ENCODE peak calls at places on chromosomes 11 and 22, in five cellular contexts. One of them, this sample, is unnamed.

GRCh38 chr11:56396047-56396446 is 16.4 kb upstream of the OR5AL1 start:
- DNase-seq in NCI-H1930: no peak
- DNase-seq in fibroblast of gingiva: no peak
- DNase-seq in fibroblast of lung: no peak
- DNase-seq in psoas muscle: no peak
- DNase-seq in this sample: no peak

GRCh38 chr11:75655619-75656018 is 13.2 kb downstream of the MAP6 start:
- DNase-seq in fibroblast of gingiva: no peak
- DNase-seq in psoas muscle: no peak
- DNase-seq in fibroblast of lung: no peak
- DNase-seq in NCI-H1930: no peak
- DNase-seq in this sample: no peak

GRCh38 chr22:40023226-40023925 is 28.6 kb downstream of the FAM83F start:
- DNase-seq in psoas muscle: no peak
- DNase-seq in fibroblast of gingiva: no peak
- DNase-seq in NCI-H1930: no peak
- DNase-seq in fibroblast of lung: no peak
- DNase-seq in this sample: no peak

GRCh38 chr11:76175731-76176303 is 30.5 kb downstream of the WNT11 start:
- DNase-seq in fibroblast of gingiva: no peak
- DNase-seq in fibroblast of lung: no peak
- DNase-seq in NCI-H1930: no peak
- DNase-seq in psoas muscle: no peak
- DNase-seq in this sample: no peak

GRCh38 chr11:130159139-130159538 is 443 bp upstream of the ST14 start:
- DNase-seq in NCI-H1930: no peak
- DNase-seq in fibroblast of gingiva: no peak
- DNase-seq in fibroblast of lung: no peak
- DNase-seq in psoas muscle: no peak
- DNase-seq in this sample: no peak

GRCh38 chr11:14578551-14578956 is 58.4 kb upstream of the PSMA1 start:
- DNase-seq in fibroblast of gingiva: peak; percentile 12
- DNase-seq in NCI-H1930: no peak
- DNase-seq in psoas muscle: no peak
- DNase-seq in fibroblast of lung: peak; percentile 64
- DNase-seq in this sample: no peak

GRCh38 chr22:50035131-50035881 is 22.7 kb upstream of the IL17REL start:
- DNase-seq in fibroblast of gingiva: no peak
- DNase-seq in psoas muscle: no peak
- DNase-seq in NCI-H1930: no peak
- DNase-seq in fibroblast of lung: no peak
- DNase-seq in this sample: no peak

GRCh38 chr11:133134561-133135173 is 397.6 kb downstream of the OPCML start:
- DNase-seq in NCI-H1930: peak; percentile 24
- DNase-seq in fibroblast of gingiva: no peak
- DNase-seq in psoas muscle: peak; percentile 32
- DNase-seq in fibroblast of lung: peak; percentile 12
- DNase-seq in this sample: no peak

GRCh38 chr11:116504541-116505149 is 268.1 kb downstream of the BUD13 start:
- DNase-seq in fibroblast of gingiva: no peak
- DNase-seq in psoas muscle: no peak
- DNase-seq in NCI-H1930: no peak
- DNase-seq in fibroblast of lung: no peak
- DNase-seq in this sample: no peak

GRCh38 chr11:45885274-45885920 is at the start of gene MAPK8IP1:
- DNase-seq in fibroblast of gingiva: no peak
- DNase-seq in NCI-H1930: peak; percentile 65
- DNase-seq in psoas muscle: peak; percentile 61
- DNase-seq in fibroblast of lung: peak; percentile 17
- DNase-seq in this sample: peak; percentile 86

GRCh38 chr11:110251837-110252236 is 44.6 kb downstream of the RDX start:
- DNase-seq in NCI-H1930: no peak
- DNase-seq in psoas muscle: no peak
- DNase-seq in fibroblast of gingiva: peak; percentile 45
- DNase-seq in fibroblast of lung: peak; percentile 43
- DNase-seq in this sample: no peak

GRCh38 chr22:36764641-36765040 is 11.3 kb downstream of the IFT27 start:
- DNase-seq in fibroblast of gingiva: no peak
- DNase-seq in NCI-H1930: no peak
- DNase-seq in psoas muscle: no peak
- DNase-seq in fibroblast of lung: no peak
- DNase-seq in this sample: no peak

GRCh38 chr22:28837640-28838039 is 37.3 kb upstream of the XBP1 start:
- DNase-seq in fibroblast of lung: no peak
- DNase-seq in psoas muscle: no peak
- DNase-seq in fibroblast of gingiva: no peak
- DNase-seq in NCI-H1930: no peak
- DNase-seq in this sample: no peak

GRCh38 chr11:122441702-122442092 is 213.8 kb upstream of the UBASH3B start:
- DNase-seq in fibroblast of lung: peak; percentile 22
- DNase-seq in NCI-H1930: no peak
- DNase-seq in psoas muscle: no peak
- DNase-seq in fibroblast of gingiva: no peak
- DNase-seq in this sample: no peak

GRCh38 chr22:26748845-26749244 is 91.5 kb downstream of the MIAT start:
- DNase-seq in NCI-H1930: no peak
- DNase-seq in fibroblast of gingiva: no peak
- DNase-seq in psoas muscle: no peak
- DNase-seq in fibroblast of lung: no peak
- DNase-seq in this sample: no peak

GRCh38 chr22:22787805-22788459 is 99.7 kb upstream of the IGLL5 start:
- DNase-seq in NCI-H1930: no peak
- DNase-seq in fibroblast of lung: peak; percentile 49
- DNase-seq in fibroblast of gingiva: peak; percentile 14
- DNase-seq in psoas muscle: peak; percentile 41
- DNase-seq in this sample: peak; percentile 43

GRCh38 chr11:66845876-66846212 is 2.6 kb downstream of the RCE1 start:
- DNase-seq in fibroblast of gingiva: no peak
- DNase-seq in NCI-H1930: no peak
- DNase-seq in fibroblast of lung: no peak
- DNase-seq in psoas muscle: no peak
- DNase-seq in this sample: no peak

GRCh38 chr11:70298243-70298915 is 27.9 kb downstream of the PPFIA1 start:
- DNase-seq in NCI-H1930: no peak
- DNase-seq in fibroblast of gingiva: no peak
- DNase-seq in fibroblast of lung: no peak
- DNase-seq in psoas muscle: no peak
- DNase-seq in this sample: no peak

GRCh38 chr22:47213571-47214230 is 451.3 kb downstream of the TBC1D22A start:
- DNase-seq in psoas muscle: no peak
- DNase-seq in fibroblast of lung: peak; percentile 20
- DNase-seq in fibroblast of gingiva: no peak
- DNase-seq in NCI-H1930: no peak
- DNase-seq in this sample: no peak

GRCh38 chr11:61701298-61701993 is 21.3 kb downstream of the DAGLA start:
- DNase-seq in psoas muscle: no peak
- DNase-seq in fibroblast of lung: peak; percentile 13
- DNase-seq in NCI-H1930: no peak
- DNase-seq in fibroblast of gingiva: no peak
- DNase-seq in this sample: no peak

GRCh38 chr11:119584193-119585037 is 144.6 kb downstream of the NECTIN1 start:
- DNase-seq in psoas muscle: peak; percentile 35
- DNase-seq in fibroblast of gingiva: peak; percentile 35
- DNase-seq in NCI-H1930: peak; percentile 38
- DNase-seq in fibroblast of lung: peak; percentile 55
- DNase-seq in this sample: peak; percentile 48

GRCh38 chr11:67022341-67022933 is 497 bp upstream of the SYT12 start:
- DNase-seq in psoas muscle: peak; percentile 44
- DNase-seq in NCI-H1930: no peak
- DNase-seq in fibroblast of lung: peak; percentile 8
- DNase-seq in fibroblast of gingiva: no peak
- DNase-seq in this sample: no peak

GRCh38 chr11:33478111-33478573 is 221.0 kb downstream of the HIPK3 start:
- DNase-seq in psoas muscle: no peak
- DNase-seq in fibroblast of lung: peak; percentile 19
- DNase-seq in NCI-H1930: no peak
- DNase-seq in fibroblast of gingiva: no peak
- DNase-seq in this sample: no peak

GRCh38 chr22:38956551-38956950 is 858 bp upstream of the APOBEC3A start:
- DNase-seq in fibroblast of gingiva: peak; percentile 0
- DNase-seq in NCI-H1930: no peak
- DNase-seq in psoas muscle: no peak
- DNase-seq in fibroblast of lung: no peak
- DNase-seq in this sample: no peak